ENCODE peak calls at places on chromosome 18, in four cellular contexts. B is activated naive CD8-positive, alpha-beta T cell treated with anti-CD3 and anti-CD28 coated beads, Interleukin-2, amount 50 U/mL, for 24 hours; T is NCI-H146; O is DMS53. M is an unnamed sample.

GRCh38 chr18:63001861-63002260 is 286.5 kb downstream of the PHLPP1 start:
- DNase-seq in B (no peak), T (no peak), O (no peak), M (no peak)

GRCh38 chr18:5980721-5981120 is 85.4 kb upstream of the TMEM200C start:
- DNase-seq in B (no peak), T (no peak), O (peak; percentile 19), M (no peak)

GRCh38 chr18:61551586-61551985 is 218.4 kb downstream of the CDH20 start:
- DNase-seq in B (peak; percentile 3), T (peak; percentile 75), O (peak; percentile 93), M (peak; percentile 55)

GRCh38 chr18:69948919-69949537 is 1.4 kb upstream of the CD226 start:
- DNase-seq in B (peak; percentile 59), T (no peak), O (no peak), M (no peak)

GRCh38 chr18:55786651-55787272 is 198.8 kb upstream of the TCF4 start:
- DNase-seq in B (no peak), T (no peak), O (no peak), M (no peak)

GRCh38 chr18:2547477-2548087 is 23.7 kb downstream of the METTL4 start:
- DNase-seq in B (no peak), T (peak; percentile 55), O (peak; percentile 87), M (no peak)

GRCh38 chr18:45739848-45740247 is 15.9 kb downstream of the SLC14A1 start:
- DNase-seq in B (no peak), T (no peak), O (no peak), M (no peak)

GRCh38 chr18:72634500-72634899 is 90.4 kb upstream of the CBLN2 start:
- DNase-seq in B (no peak), T (no peak), O (peak; percentile 48), M (no peak)

GRCh38 chr18:13450289-13451207 is 232.0 kb downstream of the LDLRAD4 start:
- DNase-seq in B (no peak), T (no peak), O (no peak), M (no peak)

GRCh38 chr18:2180586-2180985 is 390.7 kb downstream of the METTL4 start:
- DNase-seq in B (no peak), T (no peak), O (no peak), M (no peak)

GRCh38 chr18:22846088-22846683 is 86.9 kb upstream of the RBBP8 start:
- DNase-seq in B (no peak), T (peak; percentile 21), O (peak; percentile 66), M (no peak)

GRCh38 chr18:57833441-57834101 is 30.5 kb upstream of the ATP8B1 start:
- DNase-seq in B (peak; percentile 23), T (peak; percentile 76), O (peak; percentile 95), M (no peak)

GRCh38 chr18:22971038-22971437 is 37.9 kb downstream of the RBBP8 start:
- DNase-seq in B (no peak), T (no peak), O (no peak), M (no peak)

GRCh38 chr18:49481317-49481716 is 5.7 kb downstream of the C18orf32 start:
- DNase-seq in B (no peak), T (no peak), O (no peak), M (no peak)

GRCh38 chr18:61851279-61851678 is 41.5 kb downstream of the RNF152 start:
- DNase-seq in B (no peak), T (no peak), O (peak; percentile 73), M (no peak)

M was measured in neural crest cell.